ENCODE peak calls at places on chromosomes 1 and 21, in five cellular contexts. I is K562, G is H1, X is keratinocyte, J is PC-3. A is an unnamed sample.

GRCh38 chr1:203325418-203326091 is 20.2 kb downstream of the BTG2 start:
- DNase-seq in I (no peak), G (peak), X (no peak), J (no peak), A (no peak)

GRCh38 chr1:43331688-43332087 is 5.9 kb upstream of the MPL start:
- DNase-seq in I (no peak), G (no peak), X (no peak), J (no peak), A (no peak)

GRCh38 chr1:227396539-227397355 is 78.5 kb upstream of the CDC42BPA start:
- DNase-seq in I (peak), G (no peak), X (no peak), J (no peak), A (peak)

GRCh38 chr1:116386042-116386441 is 13.0 kb downstream of the ATP1A1 start:
- DNase-seq in I (no peak), G (no peak), X (no peak), J (no peak), A (no peak)

GRCh38 chr1:14340244-14340800 is 258.2 kb upstream of the KAZN start:
- DNase-seq in I (no peak), G (no peak), X (no peak), J (no peak), A (peak)

GRCh38 chr1:18145851-18146618 is 38.4 kb downstream of the IGSF21 start:
- DNase-seq in I (no peak), G (no peak), X (no peak), J (no peak), A (no peak)

GRCh38 chr1:182394055-182394775 is 2.6 kb upstream of the GLUL start:
- DNase-seq in I (no peak), G (no peak), X (no peak), J (no peak), A (no peak)

GRCh38 chr1:16076003-16076870 is 2.8 kb upstream of the FAM131C start:
- DNase-seq in I (peak), G (no peak), X (peak), J (peak), A (peak)

GRCh38 chr21:30468912-30469812 is 11.0 kb downstream of the KRTAP19-1 start:
- DNase-seq in I (no peak), G (no peak), X (no peak), J (no peak), A (no peak)

GRCh38 chr1:26785611-26786436 is 1.9 kb upstream of the PIGV start:
- DNase-seq in I (no peak), G (no peak), X (no peak), J (no peak), A (peak)

GRCh38 chr1:36128126-36128904 is 3.3 kb upstream of the COL8A2 start:
- DNase-seq in I (peak), G (no peak), X (no peak), J (no peak), A (peak)

GRCh38 chr1:48442864-48443619 is 29.0 kb downstream of the SPATA6 start:
- DNase-seq in I (no peak), G (no peak), X (no peak), J (peak), A (no peak)

GRCh38 chr1:19339199-19339861 is 27.2 kb downstream of the SLC66A1 start:
- DNase-seq in I (no peak), G (no peak), X (no peak), J (no peak), A (no peak)

GRCh38 chr1:6622396-6623152 is 2.1 kb upstream of the THAP3 start:
- DNase-seq in I (no peak), G (no peak), X (no peak), J (no peak), A (no peak)

GRCh38 chr1:232625319-232625868 is 4.5 kb downstream of the SIPA1L2 start:
- DNase-seq in I (no peak), G (no peak), X (no peak), J (no peak), A (no peak)

GRCh38 chr1:53332188-53332564 is 4.3 kb upstream of the LRP8 start:
- DNase-seq in I (no peak), G (peak), X (no peak), J (no peak), A (no peak)

GRCh38 chr1:149888160-149888998 is 11.0 kb upstream of the BOLA1 start:
- DNase-seq in I (peak), G (peak), X (peak), J (peak), A (peak)

GRCh38 chr1:67747667-67748066 is 62.7 kb downstream of the GADD45A start:
- DNase-seq in I (no peak), G (no peak), X (no peak), J (no peak), A (peak)

GRCh38 chr1:44433209-44433608 is 28.2 kb downstream of the RNF220 start:
- DNase-seq in I (no peak), G (no peak), X (no peak), J (peak), A (no peak)

GRCh38 chr1:27569506-27570382 is 34.2 kb downstream of the AHDC1 start:
- DNase-seq in I (peak), G (peak), X (no peak), J (no peak), A (no peak)

GRCh38 chr1:112735752-112736151 is 20.6 kb upstream of the PPM1J start:
- DNase-seq in I (no peak), G (no peak), X (peak), J (peak), A (peak)

GRCh38 chr21:38179504-38179900 is 77.3 kb upstream of the KCNJ15 start:
- DNase-seq in I (no peak), G (no peak), X (no peak), J (no peak), A (no peak)

GRCh38 chr1:228647523-228648444 is 87.5 kb upstream of the RHOU start:
- DNase-seq in I (peak), G (peak), X (peak), J (peak), A (peak)

GRCh38 chr1:44719318-44719717 is 11.7 kb downstream of the RNU5D-1 start:
- DNase-seq in I (no peak), G (no peak), X (no peak), J (no peak), A (no peak)

GRCh38 chr1:65069186-65069585 is 78.8 kb upstream of the AK4 start:
- DNase-seq in I (no peak), G (no peak), X (no peak), J (no peak), A (no peak)

GRCh38 chr1:39387452-39387851 is 104.0 kb upstream of the BMP8A start:
- DNase-seq in I (peak), G (no peak), X (no peak), J (peak), A (peak)

GRCh38 chr1:45187735-45188134 is 18.7 kb downstream of the ZSWIM5 start:
- DNase-seq in I (no peak), G (no peak), X (no peak), J (peak), A (peak)

GRCh38 chr1:171801395-171801990 is 20.0 kb downstream of the METTL13 start:
- DNase-seq in I (peak), G (no peak), X (no peak), J (peak), A (peak)

GRCh38 chr1:10046356-10047085 is 13.8 kb downstream of the UBE4B start:
- DNase-seq in I (no peak), G (no peak), X (no peak), J (no peak), A (peak)

GRCh38 chr1:158509471-158510161 is 37.6 kb downstream of the OR10R2 start:
- DNase-seq in I (no peak), G (no peak), X (no peak), J (no peak), A (no peak)

GRCh38 chr21:45478115-45478801 is 64.0 kb downstream of the SLC19A1 start:
- DNase-seq in I (peak), G (peak), X (no peak), J (peak), A (peak)

GRCh38 chr1:169107673-169108160 is 1.2 kb downstream of the ATP1B1 start:
- DNase-seq in I (no peak), G (no peak), X (no peak), J (peak), A (peak)

GRCh38 chr1:61093525-61094137 is 11.3 kb downstream of the NFIA start:
- DNase-seq in I (no peak), G (no peak), X (no peak), J (no peak), A (peak)

GRCh38 chr1:79355073-79355472 is 348.5 kb upstream of the ADGRL4 start:
- DNase-seq in I (no peak), G (no peak), X (no peak), J (no peak), A (peak)

GRCh38 chr1:170660281-170660713 is 3.6 kb upstream of the PRRX1 start:
- DNase-seq in I (no peak), G (peak), X (no peak), J (no peak), A (no peak)

GRCh38 chr1:168674252-168674651 is 54.8 kb downstream of the DPT start:
- DNase-seq in I (no peak), G (no peak), X (no peak), J (no peak), A (no peak)

GRCh38 chr1:6224733-6225132 is 11.0 kb downstream of the ICMT start:
- DNase-seq in I (no peak), G (no peak), X (no peak), J (peak), A (no peak)

GRCh38 chr21:33769057-33769456 is 126.8 kb downstream of the ITSN1 start:
- DNase-seq in I (no peak), G (no peak), X (no peak), J (no peak), A (no peak)

DNA sequence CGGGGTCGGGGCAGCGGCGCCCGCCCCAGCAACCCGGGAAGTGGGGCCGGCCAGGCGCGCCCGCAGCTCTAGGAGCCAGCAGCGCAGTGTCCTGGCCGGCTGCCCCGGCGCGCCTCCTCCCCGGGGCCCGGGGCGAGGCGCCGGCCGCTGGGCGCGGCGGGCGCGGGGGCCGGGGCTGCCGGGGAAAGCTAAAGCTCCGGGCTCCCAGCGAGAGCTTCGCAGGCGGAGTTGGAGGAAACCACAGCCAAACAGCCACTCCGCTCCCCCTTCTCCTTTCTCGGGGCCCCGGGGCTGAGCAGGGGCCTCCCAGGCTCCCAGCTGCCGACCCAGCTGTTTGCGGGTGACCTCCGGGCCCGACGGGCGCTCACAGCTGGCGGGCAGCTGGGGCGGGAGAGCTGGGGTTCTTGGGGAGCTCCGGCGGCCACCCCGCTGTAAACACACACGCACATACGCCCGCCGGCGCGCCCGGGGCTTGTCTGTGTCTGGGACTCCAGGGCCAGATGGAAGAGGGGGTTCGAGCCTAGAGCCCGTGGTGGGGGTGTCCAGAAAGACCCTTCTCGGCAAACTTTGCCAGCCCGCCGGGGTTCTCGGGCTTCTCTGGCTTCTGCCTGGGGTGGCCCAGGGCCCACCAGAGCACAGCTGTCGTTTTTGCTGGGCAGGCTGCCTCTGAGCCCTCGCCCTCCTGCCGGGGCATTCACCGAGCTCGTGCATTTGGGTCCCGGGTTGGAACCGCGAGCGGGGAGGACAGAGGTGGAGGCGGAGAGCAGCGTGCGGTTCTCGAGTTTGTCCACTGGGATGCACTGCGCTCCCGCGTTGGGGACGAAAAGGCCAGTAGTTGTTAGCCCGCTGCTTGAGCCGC is 1.5 kb downstream of the AJAP1 start:
- DNase-seq in I (peak), G (peak), X (no peak), J (peak), A (peak)
- TF ChIP-seq EZH2 in I (no peak), G (peak), X (peak), J (no peak), A (peak)

GRCh38 chr1:46523556-46524443 is 27.6 kb downstream of the KNCN start:
- DNase-seq in I (no peak), G (no peak), X (no peak), J (no peak), A (no peak)

GRCh38 chr1:46521417-46521816 is 30.0 kb downstream of the KNCN start:
- DNase-seq in I (no peak), G (no peak), X (no peak), J (no peak), A (no peak)

GRCh38 chr1:46522184-46522968 is 29.1 kb downstream of the KNCN start:
- DNase-seq in I (peak), G (peak), X (no peak), J (peak), A (peak)

GRCh38 chr1:46524843-46525242 is 26.6 kb downstream of the KNCN start:
- DNase-seq in I (no peak), G (peak), X (no peak), J (no peak), A (no peak)

GRCh38 chr1:46522969-46523320 is 28.5 kb downstream of the KNCN start:
- DNase-seq in I (peak), G (peak), X (no peak), J (no peak), A (no peak)
- TF ChIP-seq EZH2 in I (no peak), G (no peak), X (no peak), J (no peak), A (no peak)

DNA sequence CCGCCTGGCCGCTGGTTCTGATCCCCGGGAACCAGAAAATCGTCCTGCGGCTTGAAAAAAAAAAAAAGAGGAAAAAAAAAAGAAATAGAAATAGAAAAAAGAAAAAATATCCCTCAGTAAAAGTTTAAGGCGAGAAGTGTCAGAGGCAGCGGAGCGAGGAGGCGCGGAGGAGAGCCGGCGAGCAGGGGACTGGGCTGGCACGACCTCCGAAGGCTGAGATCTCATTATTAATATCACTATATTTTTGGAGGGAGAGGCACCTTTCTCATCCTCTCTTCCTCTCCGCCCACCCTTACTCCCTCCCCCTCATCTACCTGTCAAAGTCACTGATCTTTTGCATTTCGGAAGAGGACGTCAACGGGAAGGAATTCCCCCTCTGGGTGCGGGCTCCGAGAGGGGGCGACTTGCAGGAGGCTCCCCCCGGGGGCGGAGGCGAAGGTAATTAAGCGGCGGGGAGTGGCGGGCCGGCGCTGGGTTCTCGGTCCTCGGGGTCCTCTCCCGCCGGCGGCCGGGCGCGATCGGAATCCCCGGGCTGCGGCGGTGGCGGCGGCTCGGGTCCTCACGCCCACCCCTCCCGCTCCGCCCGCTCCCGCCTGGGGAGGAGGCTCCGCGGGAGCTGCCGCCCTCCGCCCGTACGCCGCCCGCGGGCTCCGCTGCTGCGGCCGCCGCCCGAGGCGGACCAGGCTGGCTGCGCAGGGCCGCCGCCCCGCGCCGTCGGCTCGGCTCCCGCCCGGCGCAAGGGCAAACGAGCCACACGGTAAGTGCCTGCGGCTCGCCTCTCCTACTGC is at the start of gene NTNG1:
- DNase-seq in I (no peak), G (peak), X (no peak), J (peak), A (no peak)
- TF ChIP-seq EZH2 in I (no peak), G (no peak), X (no peak), J (no peak), A (no peak)

DNA sequence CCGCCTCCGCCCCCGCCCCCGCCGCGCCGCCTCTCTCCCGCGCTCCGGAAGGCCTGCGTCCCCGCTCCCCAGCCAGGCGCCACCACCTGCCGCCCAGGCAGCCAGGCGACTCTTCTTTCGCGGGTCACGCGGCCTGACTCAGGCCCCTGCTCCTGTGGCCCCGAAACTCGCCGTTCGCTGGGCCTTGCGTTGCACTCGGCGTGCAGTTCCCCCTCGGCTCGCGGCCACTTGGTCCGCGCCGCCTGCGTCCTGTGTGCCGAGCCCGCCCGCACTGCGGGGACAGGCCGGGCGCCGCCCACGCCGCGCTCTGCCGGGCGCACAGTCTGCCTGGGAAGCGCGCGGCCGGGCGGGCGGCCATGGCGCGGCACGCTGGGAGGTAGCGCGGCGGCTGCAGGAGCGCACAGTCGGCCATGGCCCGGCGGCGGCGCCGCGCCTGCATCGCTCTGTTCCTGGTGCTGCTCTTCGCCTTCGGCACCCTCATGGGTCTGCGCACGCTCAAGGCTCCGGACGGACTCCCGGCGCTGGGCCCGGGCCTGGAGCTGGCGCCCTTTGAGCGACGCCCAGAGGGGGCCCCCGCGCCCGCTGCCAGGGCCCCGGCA is at the start of gene MANEAL:
- DNase-seq in I (peak), G (peak), X (no peak), J (peak), A (peak)
- TF ChIP-seq EZH2 in I (no peak), G (no peak), X (no peak), J (no peak), A (no peak)

DNA sequence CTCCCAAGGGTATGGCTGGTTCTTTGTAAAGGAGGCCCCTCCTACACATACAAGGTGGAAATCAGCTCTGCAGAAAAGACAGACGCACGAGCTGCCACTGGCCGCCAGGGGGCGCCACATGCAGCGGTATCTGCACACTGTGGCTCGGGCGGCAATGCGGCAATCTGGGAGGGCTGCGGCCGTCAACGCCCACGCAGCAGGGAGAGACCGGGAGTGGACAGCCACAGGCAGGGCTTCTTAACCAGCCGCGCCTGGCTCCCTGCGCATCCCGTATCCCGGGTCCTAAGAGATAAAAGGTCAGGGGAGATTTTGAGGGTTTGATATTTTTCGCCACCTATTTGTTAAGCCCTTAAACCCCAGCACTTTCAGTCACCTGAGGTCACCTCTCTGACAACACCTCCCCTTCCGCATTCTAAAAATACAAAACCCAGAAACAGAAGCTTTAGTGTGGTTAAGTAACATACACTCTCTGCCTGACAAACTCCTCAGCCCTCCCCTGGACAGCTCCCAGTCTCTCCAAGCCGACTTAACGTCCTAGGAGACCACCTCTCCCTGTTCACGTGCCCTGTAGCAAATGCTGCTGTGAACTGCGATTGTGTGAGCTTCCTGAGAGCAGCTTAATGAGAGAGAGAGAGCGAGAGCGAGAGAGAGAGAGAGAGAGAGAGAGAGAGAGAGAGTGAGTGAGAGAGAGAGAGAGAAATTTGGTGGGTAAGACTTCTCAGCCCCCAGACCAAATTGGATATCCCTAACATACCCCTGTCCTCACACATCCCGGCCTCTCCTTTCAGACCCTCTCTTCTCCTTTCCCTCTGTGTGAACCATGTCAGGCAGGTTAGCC is 13.5 kb upstream of the KCNA2 start:
- DNase-seq in I (peak), G (peak), X (peak), J (peak), A (peak)
- TF ChIP-seq EZH2 in I (no peak), G (no peak), X (no peak), J (no peak), A (no peak)

A was measured in astrocyte.